ENCODE peak calls at places on chromosomes 7 and 10, in six cellular contexts. Y, X, W, E, M and D are unnamed samples.

GRCh38 chr10:6204063-6204340 is 1.3 kb downstream of the PFKFB3 start:
- DNase-seq in W (peak; percentile 74), X (peak; percentile 77), E (peak; percentile 62), Y (no peak), M (peak; percentile 26), D (peak; percentile 32)

GRCh38 chr10:47287365-47287802 is 12.6 kb upstream of the GDF10 start:
- DNase-seq in E (no peak), Y (no peak), M (no peak), X (no peak), W (no peak), D (no peak)

GRCh38 chr10:118737594-118738302 is 17.0 kb downstream of the CACUL1 start:
- DNase-seq in E (no peak), W (no peak), X (no peak), M (peak; percentile 63), Y (no peak), D (no peak)

GRCh38 chr7:154918741-154919140 is 84.2 kb downstream of the PAXIP1 start:
- DNase-seq in M (no peak), E (no peak), W (no peak), X (no peak), Y (no peak), D (no peak)

GRCh38 chr10:128150045-128150493 is 23.8 kb upstream of the MKI67 start:
- DNase-seq in X (peak; percentile 79), M (peak; percentile 79), Y (no peak), E (peak; percentile 74), W (peak; percentile 75), D (peak; percentile 58)

GRCh38 chr10:63583909-63584747 is 62.9 kb downstream of the REEP3 start:
- DNase-seq in Y (no peak), W (no peak), E (no peak), X (no peak), M (no peak), D (no peak)

GRCh38 chr10:86261933-86262665 is 104.5 kb downstream of the GRID1 start:
- DNase-seq in Y (no peak), X (no peak), E (no peak), W (no peak), M (peak; percentile 52), D (no peak)

GRCh38 chr10:23291551-23292334 is 52.9 kb downstream of the C10orf67 start:
- DNase-seq in E (no peak), M (no peak), Y (no peak), X (no peak), W (no peak), D (no peak)

GRCh38 chr7:134777470-134777869 is 2.0 kb upstream of the CALD1 start:
- DNase-seq in W (no peak), Y (no peak), M (no peak), E (no peak), X (no peak), D (no peak)

GRCh38 chr10:124892905-124893304 is 49.0 kb upstream of the ZRANB1 start:
- DNase-seq in Y (no peak), E (no peak), X (no peak), W (no peak), M (no peak), D (no peak)

GRCh38 chr7:83842894-83843293 is 194.0 kb upstream of the SEMA3E start:
- DNase-seq in M (no peak), Y (no peak), W (no peak), E (no peak), X (no peak), D (no peak)

GRCh38 chr7:140610204-140611165 is 30.1 kb downstream of the DENND2A start:
- DNase-seq in E (no peak), X (no peak), W (no peak), Y (no peak), M (no peak), D (no peak)

GRCh38 chr7:2931034-2931415 is 86.9 kb upstream of the GNA12 start:
- DNase-seq in M (no peak), Y (no peak), W (peak; percentile 6), E (no peak), X (no peak), D (no peak)

GRCh38 chr7:21942955-21943354 is 2.7 kb downstream of the CDCA7L start:
- DNase-seq in X (no peak), E (no peak), Y (no peak), M (no peak), W (no peak), D (no peak)

GRCh38 chr7:28356619-28357018 is 55.7 kb upstream of the CREB5 start:
- DNase-seq in W (no peak), M (no peak), Y (no peak), X (no peak), E (no peak), D (no peak)

GRCh38 chr7:2934211-2934731 is 90.2 kb upstream of the GNA12 start:
- DNase-seq in W (peak; percentile 17), E (peak; percentile 47), M (no peak), X (peak; percentile 48), Y (no peak), D (no peak)

GRCh38 chr10:77305650-77306632 is 331.7 kb downstream of the KCNMA1 start:
- DNase-seq in M (no peak), X (no peak), W (no peak), Y (no peak), E (no peak), D (no peak)

GRCh38 chr7:2248984-2249694 is 7.1 kb downstream of the NUDT1 start:
- DNase-seq in Y (no peak), W (peak; percentile 66), E (peak; percentile 15), X (no peak), M (peak; percentile 32), D (no peak)